ENCODE peak calls at places on chromosomes 1 and 21, in nine cellular contexts. One of them, this sample, is unnamed.

GRCh38 chr1:31796707-31797106 is 19.1 kb downstream of the SPOCD1 start:
- DNase-seq in stimulated activated naive B cell treated with anti-CD40 and anti-IgM and Interleukin-4, amounts not matched to agents 10 μg/mL and 1 μg/mL and 100 μg/mL, for 72 hours: no peak
- DNase-seq in epithelial cell of proximal tubule: no peak
- DNase-seq in head of caudate nucleus: no peak
- DNase-seq in nucleus accumbens: no peak
- DNase-seq in GM04504: no peak
- DNase-seq in pancreas: no peak
- DNase-seq in HTR-8/SVneo: no peak
- DNase-seq in GM12878: no peak
- DNase-seq in this sample: no peak

GRCh38 chr1:42943166-42943565 is 15.5 kb downstream of the SLC2A1 start:
- DNase-seq in GM04504: no peak
- DNase-seq in stimulated activated naive B cell treated with anti-CD40 and anti-IgM and Interleukin-4, amounts not matched to agents 10 μg/mL and 1 μg/mL and 100 μg/mL, for 72 hours: no peak
- DNase-seq in nucleus accumbens: no peak
- DNase-seq in pancreas: peak
- DNase-seq in HTR-8/SVneo: no peak
- DNase-seq in head of caudate nucleus: no peak
- DNase-seq in GM12878: no peak
- DNase-seq in epithelial cell of proximal tubule: no peak
- DNase-seq in this sample: no peak

GRCh38 chr1:234755449-234755863 is 145.5 kb upstream of the IRF2BP2 start:
- DNase-seq in epithelial cell of proximal tubule: no peak
- DNase-seq in pancreas: peak
- DNase-seq in GM12878: no peak
- DNase-seq in stimulated activated naive B cell treated with anti-CD40 and anti-IgM and Interleukin-4, amounts not matched to agents 10 μg/mL and 1 μg/mL and 100 μg/mL, for 72 hours: no peak
- DNase-seq in nucleus accumbens: peak
- DNase-seq in head of caudate nucleus: peak
- DNase-seq in HTR-8/SVneo: no peak
- DNase-seq in GM04504: peak
- DNase-seq in this sample: no peak

GRCh38 chr21:27648560-27648959 is 681.7 kb upstream of the ADAMTS5 start:
- DNase-seq in head of caudate nucleus: no peak
- DNase-seq in HTR-8/SVneo: peak
- DNase-seq in nucleus accumbens: no peak
- DNase-seq in epithelial cell of proximal tubule: no peak
- DNase-seq in GM12878: no peak
- DNase-seq in pancreas: no peak
- DNase-seq in GM04504: peak
- DNase-seq in stimulated activated naive B cell treated with anti-CD40 and anti-IgM and Interleukin-4, amounts not matched to agents 10 μg/mL and 1 μg/mL and 100 μg/mL, for 72 hours: no peak
- DNase-seq in this sample: no peak

GRCh38 chr1:145759713-145760112 is 40.4 kb downstream of the CD160 start:
- DNase-seq in GM04504: no peak
- DNase-seq in stimulated activated naive B cell treated with anti-CD40 and anti-IgM and Interleukin-4, amounts not matched to agents 10 μg/mL and 1 μg/mL and 100 μg/mL, for 72 hours: no peak
- DNase-seq in GM12878: no peak
- DNase-seq in nucleus accumbens: no peak
- DNase-seq in epithelial cell of proximal tubule: no peak
- DNase-seq in pancreas: no peak
- DNase-seq in head of caudate nucleus: no peak
- DNase-seq in HTR-8/SVneo: no peak
- DNase-seq in this sample: no peak

GRCh38 chr21:34544032-34544496 is 32.1 kb upstream of the KCNE1 start:
- DNase-seq in GM04504: no peak
- DNase-seq in stimulated activated naive B cell treated with anti-CD40 and anti-IgM and Interleukin-4, amounts not matched to agents 10 μg/mL and 1 μg/mL and 100 μg/mL, for 72 hours: peak
- DNase-seq in HTR-8/SVneo: peak
- DNase-seq in nucleus accumbens: no peak
- DNase-seq in GM12878: no peak
- DNase-seq in epithelial cell of proximal tubule: peak
- DNase-seq in pancreas: peak
- DNase-seq in head of caudate nucleus: no peak
- DNase-seq in this sample: peak

GRCh38 chr1:11051781-11052510 is 4.9 kb upstream of the MASP2 start:
- DNase-seq in pancreas: no peak
- DNase-seq in GM04504: no peak
- DNase-seq in GM12878: no peak
- DNase-seq in head of caudate nucleus: no peak
- DNase-seq in nucleus accumbens: no peak
- DNase-seq in epithelial cell of proximal tubule: no peak
- DNase-seq in HTR-8/SVneo: no peak
- DNase-seq in stimulated activated naive B cell treated with anti-CD40 and anti-IgM and Interleukin-4, amounts not matched to agents 10 μg/mL and 1 μg/mL and 100 μg/mL, for 72 hours: no peak
- DNase-seq in this sample: peak

GRCh38 chr21:43797415-43797814 is 8.0 kb downstream of the RRP1 start:
- DNase-seq in nucleus accumbens: no peak
- DNase-seq in GM04504: no peak
- DNase-seq in HTR-8/SVneo: no peak
- DNase-seq in GM12878: no peak
- DNase-seq in head of caudate nucleus: no peak
- DNase-seq in epithelial cell of proximal tubule: no peak
- DNase-seq in pancreas: no peak
- DNase-seq in stimulated activated naive B cell treated with anti-CD40 and anti-IgM and Interleukin-4, amounts not matched to agents 10 μg/mL and 1 μg/mL and 100 μg/mL, for 72 hours: no peak
- DNase-seq in this sample: no peak

GRCh38 chr1:2596530-2597333 is 10.2 kb downstream of the PRXL2B start:
- DNase-seq in stimulated activated naive B cell treated with anti-CD40 and anti-IgM and Interleukin-4, amounts not matched to agents 10 μg/mL and 1 μg/mL and 100 μg/mL, for 72 hours: no peak
- DNase-seq in nucleus accumbens: no peak
- DNase-seq in epithelial cell of proximal tubule: no peak
- DNase-seq in head of caudate nucleus: no peak
- DNase-seq in GM12878: no peak
- DNase-seq in GM04504: no peak
- DNase-seq in HTR-8/SVneo: no peak
- DNase-seq in pancreas: no peak
- DNase-seq in this sample: peak

GRCh38 chr1:86913399-86913895 is 479 bp downstream of the SELENOF start:
- DNase-seq in pancreas: no peak
- DNase-seq in GM12878: peak
- DNase-seq in HTR-8/SVneo: no peak
- DNase-seq in epithelial cell of proximal tubule: no peak
- DNase-seq in head of caudate nucleus: peak
- DNase-seq in GM04504: peak
- DNase-seq in stimulated activated naive B cell treated with anti-CD40 and anti-IgM and Interleukin-4, amounts not matched to agents 10 μg/mL and 1 μg/mL and 100 μg/mL, for 72 hours: peak
- DNase-seq in nucleus accumbens: no peak
- DNase-seq in this sample: peak

GRCh38 chr1:8096105-8097011 is 70.2 kb upstream of the ERRFI1 start:
- DNase-seq in GM12878: peak
- DNase-seq in stimulated activated naive B cell treated with anti-CD40 and anti-IgM and Interleukin-4, amounts not matched to agents 10 μg/mL and 1 μg/mL and 100 μg/mL, for 72 hours: no peak
- DNase-seq in HTR-8/SVneo: no peak
- DNase-seq in nucleus accumbens: no peak
- DNase-seq in GM04504: no peak
- DNase-seq in pancreas: no peak
- DNase-seq in epithelial cell of proximal tubule: no peak
- DNase-seq in head of caudate nucleus: no peak
- DNase-seq in this sample: no peak

GRCh38 chr1:84887261-84887934 is 5.6 kb downstream of the LPAR3 start:
- DNase-seq in nucleus accumbens: no peak
- DNase-seq in GM04504: peak
- DNase-seq in epithelial cell of proximal tubule: peak
- DNase-seq in HTR-8/SVneo: no peak
- DNase-seq in stimulated activated naive B cell treated with anti-CD40 and anti-IgM and Interleukin-4, amounts not matched to agents 10 μg/mL and 1 μg/mL and 100 μg/mL, for 72 hours: no peak
- DNase-seq in GM12878: no peak
- DNase-seq in head of caudate nucleus: no peak
- DNase-seq in pancreas: peak
- DNase-seq in this sample: no peak

GRCh38 chr1:165495811-165496143 is 48.0 kb upstream of the LRRC52 start:
- DNase-seq in epithelial cell of proximal tubule: no peak
- DNase-seq in GM04504: no peak
- DNase-seq in head of caudate nucleus: no peak
- DNase-seq in GM12878: no peak
- DNase-seq in HTR-8/SVneo: no peak
- DNase-seq in stimulated activated naive B cell treated with anti-CD40 and anti-IgM and Interleukin-4, amounts not matched to agents 10 μg/mL and 1 μg/mL and 100 μg/mL, for 72 hours: no peak
- DNase-seq in pancreas: no peak
- DNase-seq in nucleus accumbens: no peak
- DNase-seq in this sample: no peak

GRCh38 chr1:184888505-184888904 is 85.8 kb downstream of the NIBAN1 start:
- DNase-seq in pancreas: no peak
- DNase-seq in nucleus accumbens: no peak
- DNase-seq in head of caudate nucleus: no peak
- DNase-seq in epithelial cell of proximal tubule: no peak
- DNase-seq in GM04504: peak
- DNase-seq in HTR-8/SVneo: peak
- DNase-seq in GM12878: no peak
- DNase-seq in stimulated activated naive B cell treated with anti-CD40 and anti-IgM and Interleukin-4, amounts not matched to agents 10 μg/mL and 1 μg/mL and 100 μg/mL, for 72 hours: no peak
- DNase-seq in this sample: no peak

GRCh38 chr1:231193710-231194340 is 32.0 kb downstream of the TRIM67 start:
- DNase-seq in GM12878: no peak
- DNase-seq in epithelial cell of proximal tubule: no peak
- DNase-seq in nucleus accumbens: no peak
- DNase-seq in stimulated activated naive B cell treated with anti-CD40 and anti-IgM and Interleukin-4, amounts not matched to agents 10 μg/mL and 1 μg/mL and 100 μg/mL, for 72 hours: no peak
- DNase-seq in head of caudate nucleus: no peak
- DNase-seq in pancreas: no peak
- DNase-seq in HTR-8/SVneo: no peak
- DNase-seq in GM04504: no peak
- DNase-seq in this sample: no peak

GRCh38 chr1:44264143-44264542 is 50.9 kb downstream of the DMAP1 start:
- DNase-seq in GM12878: no peak
- DNase-seq in pancreas: no peak
- DNase-seq in GM04504: no peak
- DNase-seq in head of caudate nucleus: no peak
- DNase-seq in nucleus accumbens: no peak
- DNase-seq in epithelial cell of proximal tubule: no peak
- DNase-seq in stimulated activated naive B cell treated with anti-CD40 and anti-IgM and Interleukin-4, amounts not matched to agents 10 μg/mL and 1 μg/mL and 100 μg/mL, for 72 hours: no peak
- DNase-seq in HTR-8/SVneo: no peak
- DNase-seq in this sample: no peak

GRCh38 chr1:224668991-224669390 is 52.9 kb downstream of the CNIH3 start:
- DNase-seq in pancreas: peak
- DNase-seq in GM12878: no peak
- DNase-seq in nucleus accumbens: no peak
- DNase-seq in HTR-8/SVneo: no peak
- DNase-seq in GM04504: no peak
- DNase-seq in stimulated activated naive B cell treated with anti-CD40 and anti-IgM and Interleukin-4, amounts not matched to agents 10 μg/mL and 1 μg/mL and 100 μg/mL, for 72 hours: no peak
- DNase-seq in head of caudate nucleus: no peak
- DNase-seq in epithelial cell of proximal tubule: no peak
- DNase-seq in this sample: no peak

GRCh38 chr1:15196807-15197530 is 43.4 kb downstream of the TMEM51 start:
- DNase-seq in GM04504: no peak
- DNase-seq in GM12878: no peak
- DNase-seq in stimulated activated naive B cell treated with anti-CD40 and anti-IgM and Interleukin-4, amounts not matched to agents 10 μg/mL and 1 μg/mL and 100 μg/mL, for 72 hours: no peak
- DNase-seq in head of caudate nucleus: no peak
- DNase-seq in HTR-8/SVneo: no peak
- DNase-seq in pancreas: peak
- DNase-seq in epithelial cell of proximal tubule: no peak
- DNase-seq in nucleus accumbens: no peak
- DNase-seq in this sample: no peak

This sample was measured in NCI-H82.